ENCODE peak calls at places on chromosomes 11 and 22, in eight cellular contexts. One of them, this sample, is unnamed.

GRCh38 chr11:116257092-116257491 is 515.7 kb downstream of the BUD13 start:
- DNase-seq in GM23248: peak; percentile 3
- DNase-seq in SJCRH30: no peak
- DNase-seq in right cardiac atrium: no peak
- DNase-seq in adrenal gland: no peak
- DNase-seq in CD8-positive, alpha-beta memory T cell: no peak
- DNase-seq in left lung: no peak
- DNase-seq in PC-9: no peak
- DNase-seq in this sample: peak; percentile 41

GRCh38 chr11:34744511-34744910 is 123.6 kb downstream of the EHF start:
- DNase-seq in adrenal gland: no peak
- DNase-seq in left lung: no peak
- DNase-seq in PC-9: no peak
- DNase-seq in CD8-positive, alpha-beta memory T cell: no peak
- DNase-seq in SJCRH30: no peak
- DNase-seq in right cardiac atrium: no peak
- DNase-seq in GM23248: peak; percentile 3
- DNase-seq in this sample: no peak

GRCh38 chr22:49959782-49960158 is 802 bp upstream of the PIM3 start:
- DNase-seq in CD8-positive, alpha-beta memory T cell: no peak
- DNase-seq in right cardiac atrium: no peak
- DNase-seq in SJCRH30: no peak
- DNase-seq in PC-9: no peak
- DNase-seq in GM23248: peak; percentile 65
- DNase-seq in adrenal gland: peak; percentile 51
- DNase-seq in left lung: peak; percentile 75
- DNase-seq in this sample: no peak

GRCh38 chr22:41092847-41093371 is 517 bp downstream of the EP300 start:
- DNase-seq in right cardiac atrium: peak; percentile 70
- DNase-seq in CD8-positive, alpha-beta memory T cell: peak; percentile 16
- DNase-seq in GM23248: peak; percentile 69
- DNase-seq in SJCRH30: peak; percentile 58
- DNase-seq in adrenal gland: peak; percentile 41
- DNase-seq in PC-9: peak; percentile 19
- DNase-seq in left lung: peak; percentile 42
- DNase-seq in this sample: peak; percentile 49

GRCh38 chr11:27701262-27702105 is 1.2 kb upstream of the BDNF start:
- DNase-seq in adrenal gland: peak; percentile 54
- DNase-seq in SJCRH30: peak; percentile 63
- DNase-seq in CD8-positive, alpha-beta memory T cell: no peak
- DNase-seq in PC-9: peak; percentile 30
- DNase-seq in right cardiac atrium: no peak
- DNase-seq in GM23248: peak; percentile 86
- DNase-seq in left lung: no peak
- DNase-seq in this sample: no peak

GRCh38 chr11:11931461-11932055 is 76.9 kb downstream of the DKK3 start:
- DNase-seq in SJCRH30: peak; percentile 71
- DNase-seq in adrenal gland: peak; percentile 30
- DNase-seq in PC-9: peak; percentile 2
- DNase-seq in GM23248: peak; percentile 87
- DNase-seq in left lung: no peak
- DNase-seq in right cardiac atrium: no peak
- DNase-seq in CD8-positive, alpha-beta memory T cell: peak; percentile 22
- DNase-seq in this sample: peak; percentile 16

GRCh38 chr11:12922980-12923507 is 86.1 kb upstream of the RASSF10 start:
- DNase-seq in right cardiac atrium: no peak
- DNase-seq in adrenal gland: no peak
- DNase-seq in PC-9: no peak
- DNase-seq in SJCRH30: no peak
- DNase-seq in GM23248: no peak
- DNase-seq in CD8-positive, alpha-beta memory T cell: no peak
- DNase-seq in left lung: no peak
- DNase-seq in this sample: no peak

GRCh38 chr11:77457340-77457739 is 16.6 kb downstream of the PAK1 start:
- DNase-seq in CD8-positive, alpha-beta memory T cell: no peak
- DNase-seq in GM23248: no peak
- DNase-seq in right cardiac atrium: no peak
- DNase-seq in left lung: no peak
- DNase-seq in SJCRH30: peak; percentile 83
- DNase-seq in adrenal gland: no peak
- DNase-seq in PC-9: no peak
- DNase-seq in this sample: no peak

GRCh38 chr11:15826826-15827225 is 529.5 kb downstream of the SOX6 start:
- DNase-seq in CD8-positive, alpha-beta memory T cell: no peak
- DNase-seq in left lung: peak; percentile 41
- DNase-seq in right cardiac atrium: peak; percentile 85
- DNase-seq in GM23248: peak; percentile 24
- DNase-seq in adrenal gland: peak; percentile 25
- DNase-seq in SJCRH30: peak; percentile 83
- DNase-seq in PC-9: peak; percentile 45
- DNase-seq in this sample: peak; percentile 78

GRCh38 chr11:15195454-15196200 is 80.9 kb downstream of the INSC start:
- DNase-seq in adrenal gland: no peak
- DNase-seq in GM23248: peak; percentile 25
- DNase-seq in SJCRH30: no peak
- DNase-seq in PC-9: no peak
- DNase-seq in left lung: no peak
- DNase-seq in right cardiac atrium: no peak
- DNase-seq in CD8-positive, alpha-beta memory T cell: no peak
- DNase-seq in this sample: no peak

GRCh38 chr11:37616291-37616690 is 1018.3 kb upstream of the RAG2 start:
- DNase-seq in SJCRH30: no peak
- DNase-seq in adrenal gland: no peak
- DNase-seq in PC-9: no peak
- DNase-seq in right cardiac atrium: no peak
- DNase-seq in GM23248: no peak
- DNase-seq in CD8-positive, alpha-beta memory T cell: no peak
- DNase-seq in left lung: no peak
- DNase-seq in this sample: no peak

GRCh38 chr22:40040927-40041326 is 46.2 kb downstream of the FAM83F start:
- DNase-seq in SJCRH30: peak; percentile 87
- DNase-seq in left lung: no peak
- DNase-seq in GM23248: peak; percentile 42
- DNase-seq in CD8-positive, alpha-beta memory T cell: no peak
- DNase-seq in adrenal gland: peak; percentile 47
- DNase-seq in right cardiac atrium: no peak
- DNase-seq in PC-9: peak; percentile 41
- DNase-seq in this sample: peak; percentile 70

GRCh38 chr11:130592056-130592455 is 143.6 kb downstream of the ADAMTS15 start:
- DNase-seq in adrenal gland: no peak
- DNase-seq in right cardiac atrium: no peak
- DNase-seq in PC-9: no peak
- DNase-seq in SJCRH30: peak; percentile 20
- DNase-seq in CD8-positive, alpha-beta memory T cell: no peak
- DNase-seq in GM23248: peak; percentile 67
- DNase-seq in left lung: no peak
- DNase-seq in this sample: no peak

GRCh38 chr11:16956538-16957153 is 57.6 kb downstream of the PLEKHA7 start:
- DNase-seq in CD8-positive, alpha-beta memory T cell: no peak
- DNase-seq in PC-9: peak; percentile 72
- DNase-seq in right cardiac atrium: no peak
- DNase-seq in SJCRH30: no peak
- DNase-seq in GM23248: no peak
- DNase-seq in left lung: no peak
- DNase-seq in adrenal gland: no peak
- DNase-seq in this sample: no peak

GRCh38 chr11:50098186-50098725 is 65.6 kb downstream of the OR4C45 start:
- DNase-seq in GM23248: no peak
- DNase-seq in left lung: no peak
- DNase-seq in right cardiac atrium: no peak
- DNase-seq in PC-9: no peak
- DNase-seq in CD8-positive, alpha-beta memory T cell: no peak
- DNase-seq in SJCRH30: no peak
- DNase-seq in adrenal gland: no peak
- DNase-seq in this sample: no peak

GRCh38 chr11:46254135-46254491 is 23.3 kb upstream of the CREB3L1 start:
- DNase-seq in right cardiac atrium: no peak
- DNase-seq in CD8-positive, alpha-beta memory T cell: no peak
- DNase-seq in GM23248: no peak
- DNase-seq in PC-9: no peak
- DNase-seq in adrenal gland: no peak
- DNase-seq in left lung: no peak
- DNase-seq in SJCRH30: no peak
- DNase-seq in this sample: no peak

GRCh38 chr11:29019960-29020683 is 911.9 kb downstream of the METTL15 start:
- DNase-seq in SJCRH30: no peak
- DNase-seq in PC-9: peak; percentile 26
- DNase-seq in right cardiac atrium: no peak
- DNase-seq in GM23248: peak; percentile 44
- DNase-seq in CD8-positive, alpha-beta memory T cell: no peak
- DNase-seq in left lung: no peak
- DNase-seq in adrenal gland: no peak
- DNase-seq in this sample: peak; percentile 16

GRCh38 chr22:28978158-28978557 is 83.5 kb downstream of the C22orf31 start:
- DNase-seq in PC-9: no peak
- DNase-seq in right cardiac atrium: no peak
- DNase-seq in CD8-positive, alpha-beta memory T cell: no peak
- DNase-seq in GM23248: peak; percentile 75
- DNase-seq in adrenal gland: peak; percentile 76
- DNase-seq in SJCRH30: peak; percentile 32
- DNase-seq in left lung: no peak
- DNase-seq in this sample: no peak

GRCh38 chr11:68403424-68403823 is 57.1 kb upstream of the PPP6R3 start:
- DNase-seq in adrenal gland: no peak
- DNase-seq in GM23248: no peak
- DNase-seq in SJCRH30: no peak
- DNase-seq in CD8-positive, alpha-beta memory T cell: no peak
- DNase-seq in PC-9: no peak
- DNase-seq in left lung: no peak
- DNase-seq in right cardiac atrium: peak; percentile 50
- DNase-seq in this sample: no peak

GRCh38 chr22:21044931-21045584 is 688 bp upstream of the LRRC74B start:
- DNase-seq in right cardiac atrium: peak; percentile 77
- DNase-seq in CD8-positive, alpha-beta memory T cell: no peak
- DNase-seq in left lung: no peak
- DNase-seq in PC-9: peak; percentile 29
- DNase-seq in adrenal gland: peak; percentile 59
- DNase-seq in GM23248: peak; percentile 86
- DNase-seq in SJCRH30: peak; percentile 86
- DNase-seq in this sample: peak; percentile 89

GRCh38 chr11:44765676-44766075 is 38.9 kb downstream of the TSPAN18 start:
- DNase-seq in left lung: no peak
- DNase-seq in adrenal gland: no peak
- DNase-seq in SJCRH30: no peak
- DNase-seq in PC-9: no peak
- DNase-seq in right cardiac atrium: no peak
- DNase-seq in CD8-positive, alpha-beta memory T cell: no peak
- DNase-seq in GM23248: no peak
- DNase-seq in this sample: no peak
- H3K4me1 ChIP-seq in left lung: peaks cover 22% of the 10 kb centered on the region
- H3K4me1 ChIP-seq in adrenal gland: peaks cover 55% of the 10 kb centered on the region
- H3K4me1 ChIP-seq in SJCRH30: peaks cover 49% of the 10 kb centered on the region
- H3K4me1 ChIP-seq in PC-9: no peaks in the 10 kb centered on the region
- H3K4me1 ChIP-seq in right cardiac atrium: peaks cover 32% of the 10 kb centered on the region
- H3K4me1 ChIP-seq in CD8-positive, alpha-beta memory T cell: no peaks in the 10 kb centered on the region
- H3K4me1 ChIP-seq in GM23248: peaks cover 27% of the 10 kb centered on the region
- H3K4me1 ChIP-seq in this sample: peaks cover 29% of the 10 kb centered on the region

DNA sequence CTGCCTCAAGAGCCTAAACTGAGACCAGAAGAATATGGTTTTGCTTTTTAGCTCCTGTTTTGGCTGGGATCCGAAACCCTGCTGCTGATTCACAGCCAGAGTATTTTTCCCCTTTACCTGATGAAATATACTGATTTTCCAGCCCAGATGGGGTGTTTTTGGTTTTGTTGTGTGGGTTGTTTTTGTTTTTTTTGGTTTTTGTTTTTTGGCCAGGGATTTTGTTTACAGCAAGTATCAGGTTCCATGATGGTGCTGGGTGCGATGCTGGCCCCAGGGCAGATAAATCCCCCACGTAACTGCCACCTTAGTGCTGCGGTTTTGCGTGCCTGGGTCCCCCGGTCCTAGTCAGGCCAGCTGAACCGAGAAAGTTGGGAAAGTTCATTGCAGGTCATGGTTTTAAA is 103.7 kb downstream of the ZBTB16 start:
- DNase-seq in right cardiac atrium: peak; percentile 66
- DNase-seq in left lung: no peak
- DNase-seq in adrenal gland: peak; percentile 63
- DNase-seq in SJCRH30: no peak
- DNase-seq in CD8-positive, alpha-beta memory T cell: no peak
- DNase-seq in GM23248: peak; percentile 72
- DNase-seq in PC-9: no peak
- DNase-seq in this sample: no peak
- H3K4me1 ChIP-seq in right cardiac atrium: peaks cover 72% of the 10 kb centered on the region
- H3K4me1 ChIP-seq in left lung: peaks cover 99% of the 10 kb centered on the region
- H3K4me1 ChIP-seq in adrenal gland: peaks cover 93% of the 10 kb centered on the region
- H3K4me1 ChIP-seq in SJCRH30: peaks cover 14% of the 10 kb centered on the region
- H3K4me1 ChIP-seq in CD8-positive, alpha-beta memory T cell: peaks cover 77% of the 10 kb centered on the region
- H3K4me1 ChIP-seq in GM23248: peaks cover 35% of the 10 kb centered on the region
- H3K4me1 ChIP-seq in PC-9: peaks cover 25% of the 10 kb centered on the region
- H3K4me1 ChIP-seq in this sample: peaks cover 34% of the 10 kb centered on the region

DNA sequence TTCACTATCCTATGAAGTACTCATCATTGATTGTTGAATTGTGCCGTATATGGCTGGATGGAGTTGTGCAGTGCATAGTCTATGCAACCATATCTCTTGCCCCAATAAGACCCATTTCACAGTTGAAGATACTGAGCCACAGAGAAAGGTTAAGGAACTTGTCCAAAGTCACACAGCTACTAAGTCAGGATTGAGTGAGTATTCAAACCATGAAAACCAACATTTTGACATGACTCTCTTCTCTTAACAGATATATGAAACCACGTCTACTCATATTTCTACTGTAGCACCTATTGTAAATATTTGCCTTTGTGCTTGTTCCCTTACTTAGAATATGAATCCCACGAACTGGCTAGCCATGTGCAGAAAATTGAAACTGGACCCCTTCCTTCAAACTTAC is 58.1 kb downstream of the MAML2 start:
- DNase-seq in left lung: no peak
- DNase-seq in adrenal gland: no peak
- DNase-seq in right cardiac atrium: no peak
- DNase-seq in SJCRH30: no peak
- DNase-seq in GM23248: no peak
- DNase-seq in CD8-positive, alpha-beta memory T cell: no peak
- DNase-seq in PC-9: no peak
- DNase-seq in this sample: no peak
- H3K4me1 ChIP-seq in left lung: peaks cover 2% of the 10 kb centered on the region
- H3K4me1 ChIP-seq in adrenal gland: peaks cover 8% of the 10 kb centered on the region
- H3K4me1 ChIP-seq in right cardiac atrium: no peaks in the 10 kb centered on the region
- H3K4me1 ChIP-seq in SJCRH30: no peaks in the 10 kb centered on the region
- H3K4me1 ChIP-seq in GM23248: peaks cover 10% of the 10 kb centered on the region
- H3K4me1 ChIP-seq in CD8-positive, alpha-beta memory T cell: peaks cover 36% of the 10 kb centered on the region
- H3K4me1 ChIP-seq in PC-9: peaks cover 16% of the 10 kb centered on the region
- H3K4me1 ChIP-seq in this sample: no peaks in the 10 kb centered on the region

DNA sequence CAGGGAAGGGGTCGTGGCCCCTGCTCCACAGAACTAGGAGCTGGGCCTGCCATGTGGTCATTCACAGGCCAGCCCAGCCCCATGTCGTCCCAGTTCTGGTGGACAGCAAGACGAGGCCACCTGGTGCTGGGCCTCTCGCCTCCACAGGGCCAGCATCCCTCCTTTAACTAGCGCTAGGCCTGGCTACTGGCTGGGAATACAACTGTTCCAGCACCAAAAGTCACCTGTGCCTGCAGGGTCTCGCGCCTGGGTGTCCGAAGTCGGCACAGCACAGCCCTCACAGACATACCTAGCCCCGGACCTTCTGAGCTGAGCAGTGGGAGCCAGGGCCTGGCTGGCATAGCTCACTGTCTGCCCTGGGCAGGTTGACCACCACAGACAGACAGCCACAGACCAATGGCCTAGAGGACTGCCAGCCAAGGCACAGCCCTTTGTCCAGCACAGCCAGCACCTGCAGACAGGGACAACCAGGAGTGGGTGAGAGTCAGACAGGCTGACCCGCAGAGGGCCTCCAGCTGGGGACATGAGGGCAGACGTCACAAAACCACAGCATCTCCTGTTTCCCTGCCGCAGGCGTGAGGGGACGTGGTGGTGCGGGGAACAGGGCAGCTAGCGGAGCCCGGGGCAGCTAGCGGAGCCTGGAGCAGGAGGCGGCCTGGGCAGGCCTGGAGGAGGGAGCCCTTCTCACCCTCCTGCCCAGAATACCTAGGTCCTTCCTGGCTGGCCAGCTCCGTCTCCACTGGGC is 27.2 kb upstream of the TH start:
- DNase-seq in PC-9: no peak
- DNase-seq in left lung: no peak
- DNase-seq in GM23248: no peak
- DNase-seq in right cardiac atrium: peak; percentile 21
- DNase-seq in SJCRH30: peak; percentile 45
- DNase-seq in CD8-positive, alpha-beta memory T cell: no peak
- DNase-seq in adrenal gland: no peak
- DNase-seq in this sample: no peak
- H3K4me1 ChIP-seq in PC-9: peaks cover 23% of the 10 kb centered on the region
- H3K4me1 ChIP-seq in left lung: no peaks in the 10 kb centered on the region
- H3K4me1 ChIP-seq in GM23248: no peaks in the 10 kb centered on the region
- H3K4me1 ChIP-seq in right cardiac atrium: no peaks in the 10 kb centered on the region
- H3K4me1 ChIP-seq in SJCRH30: peaks cover 6% of the 10 kb centered on the region
- H3K4me1 ChIP-seq in CD8-positive, alpha-beta memory T cell: peaks cover 6% of the 10 kb centered on the region
- H3K4me1 ChIP-seq in adrenal gland: no peaks in the 10 kb centered on the region
- H3K4me1 ChIP-seq in this sample: peaks cover 18% of the 10 kb centered on the region